ENCODE peak calls at places on chromosomes 4 and X, in six cellular contexts. H is activated B cell treated with CpG ODN at 0.5 μM for 24 hours, D is type B pancreatic cell, V is mammary epithelial cell, C is pancreas, W is left lung. T is an unnamed sample.
A peak's percentile ranks its signal among the peaks of the same experiment; 100 is the strongest.

GRCh38 chrX:67779099-67779498 is 235.3 kb downstream of the AR start:
- DNase-seq in H (no peak), D (no peak), V (no peak), C (no peak), W (peak; percentile 43), T (no peak)

GRCh38 chr4:181194096-181194495 is 1049.1 kb upstream of the TENM3 start:
- DNase-seq in H (no peak), D (no peak), V (no peak), C (no peak), W (no peak), T (peak; percentile 15)

GRCh38 chr4:886244-886643 is 45.9 kb downstream of the GAK start:
- DNase-seq in H (no peak), D (no peak), V (no peak), C (no peak), W (no peak), T (no peak)

GRCh38 chr4:181008164-181008563 is 1235.0 kb upstream of the TENM3 start:
- DNase-seq in H (no peak), D (no peak), V (peak; percentile 5), C (no peak), W (no peak), T (no peak)

GRCh38 chrX:119696251-119696890 is 3.4 kb upstream of the SEPTIN6 start:
- DNase-seq in H (no peak), D (no peak), V (no peak), C (no peak), W (no peak), T (no peak)

GRCh38 chrX:49230500-49231232 is 2.5 kb downstream of the CACNA1F start:
- DNase-seq in H (peak; percentile 54), D (no peak), V (no peak), C (peak; percentile 71), W (peak; percentile 87), T (peak; percentile 47)

GRCh38 chr4:99264927-99265326 is 25.9 kb downstream of the ADH1A start:
- DNase-seq in H (no peak), D (no peak), V (no peak), C (no peak), W (no peak), T (no peak)

GRCh38 chr4:139956436-139957107 is 197.4 kb downstream of the MAML3 start:
- DNase-seq in H (no peak), D (no peak), V (no peak), C (no peak), W (no peak), T (no peak)

GRCh38 chr4:31923634-31924033 is 1203.5 kb downstream of the PCDH7 start:
- DNase-seq in H (no peak), D (no peak), V (no peak), C (no peak), W (no peak), T (peak; percentile 4)

GRCh38 chrX:35380808-35381700 is 417.1 kb upstream of the MAGEB16 start:
- DNase-seq in H (no peak), D (no peak), V (peak; percentile 42), C (no peak), W (no peak), T (peak; percentile 46)

GRCh38 chr4:7287274-7287917 is 95.1 kb downstream of the SORCS2 start:
- DNase-seq in H (no peak), D (no peak), V (no peak), C (no peak), W (no peak), T (no peak)

GRCh38 chr4:76989391-76990061 is 40.0 kb downstream of the SEPTIN11 start:
- DNase-seq in H (no peak), D (no peak), V (no peak), C (no peak), W (no peak), T (no peak)

GRCh38 chrX:111040377-111041017 is 55.5 kb upstream of the PAK3 start:
- DNase-seq in H (no peak), D (no peak), V (peak; percentile 70), C (no peak), W (no peak), T (peak; percentile 68)

GRCh38 chrX:110795645-110796510 is at the start of gene CHRDL1:
- DNase-seq in H (no peak), D (peak; percentile 70), V (no peak), C (peak; percentile 72), W (peak; percentile 40), T (peak; percentile 0)

GRCh38 chr4:144399927-144400326 is 246.0 kb upstream of the HHIP start:
- DNase-seq in H (no peak), D (no peak), V (peak; percentile 95), C (no peak), W (no peak), T (peak; percentile 97)

GRCh38 chr4:109554971-109555370 is 5.1 kb upstream of the MCUB start:
- DNase-seq in H (no peak), D (no peak), V (no peak), C (no peak), W (no peak), T (no peak)

GRCh38 chr4:102318526-102318925 is 26.8 kb downstream of the SLC39A8 start:
- DNase-seq in H (no peak), D (no peak), V (no peak), C (no peak), W (peak; percentile 41), T (peak; percentile 36)

GRCh38 chr4:105191621-105192210 is 45.0 kb downstream of the TET2 start:
- DNase-seq in H (no peak), D (no peak), V (peak; percentile 19), C (no peak), W (no peak), T (peak; percentile 67)

GRCh38 chr4:141081921-141082381 is 51.3 kb downstream of the RNF150 start:
- DNase-seq in H (no peak), D (no peak), V (no peak), C (no peak), W (no peak), T (no peak)

GRCh38 chrX:124217289-124218251 is 114.9 kb upstream of the TEX13D start:
- DNase-seq in H (no peak), D (no peak), V (peak; percentile 83), C (no peak), W (peak; percentile 36), T (peak; percentile 47)

GRCh38 chr4:79651516-79651915 is 243.5 kb upstream of the GK2 start:
- DNase-seq in H (no peak), D (no peak), V (no peak), C (no peak), W (no peak), T (peak; percentile 17)

GRCh38 chr4:61520688-61521160 is 320.6 kb downstream of the ADGRL3 start:
- DNase-seq in H (no peak), D (no peak), V (peak; percentile 56), C (no peak), W (peak; percentile 37), T (peak; percentile 85)

GRCh38 chrX:155027509-155028066 is 944 bp downstream of the FUNDC2 start:
- DNase-seq in H (no peak), D (no peak), V (peak; percentile 62), C (no peak), W (no peak), T (peak; percentile 61)

GRCh38 chr4:185141777-185142176 is 1.3 kb upstream of the SLC25A4 start:
- DNase-seq in H (no peak), D (no peak), V (no peak), C (no peak), W (no peak), T (no peak)

GRCh38 chr4:185144601-185145240 is 1.7 kb downstream of the SLC25A4 start:
- DNase-seq in H (no peak), D (no peak), V (no peak), C (no peak), W (no peak), T (no peak)

GRCh38 chr4:185142563-185142910 is 529 bp upstream of the SLC25A4 start:
- DNase-seq in H (no peak), D (no peak), V (no peak), C (no peak), W (no peak), T (peak; percentile 24)

GRCh38 chr4:185143596-185143969 is 517 bp downstream of the SLC25A4 start:
- DNase-seq in H (no peak), D (no peak), V (peak; percentile 53), C (peak; percentile 68), W (peak; percentile 47), T (peak; percentile 67)

DNA sequence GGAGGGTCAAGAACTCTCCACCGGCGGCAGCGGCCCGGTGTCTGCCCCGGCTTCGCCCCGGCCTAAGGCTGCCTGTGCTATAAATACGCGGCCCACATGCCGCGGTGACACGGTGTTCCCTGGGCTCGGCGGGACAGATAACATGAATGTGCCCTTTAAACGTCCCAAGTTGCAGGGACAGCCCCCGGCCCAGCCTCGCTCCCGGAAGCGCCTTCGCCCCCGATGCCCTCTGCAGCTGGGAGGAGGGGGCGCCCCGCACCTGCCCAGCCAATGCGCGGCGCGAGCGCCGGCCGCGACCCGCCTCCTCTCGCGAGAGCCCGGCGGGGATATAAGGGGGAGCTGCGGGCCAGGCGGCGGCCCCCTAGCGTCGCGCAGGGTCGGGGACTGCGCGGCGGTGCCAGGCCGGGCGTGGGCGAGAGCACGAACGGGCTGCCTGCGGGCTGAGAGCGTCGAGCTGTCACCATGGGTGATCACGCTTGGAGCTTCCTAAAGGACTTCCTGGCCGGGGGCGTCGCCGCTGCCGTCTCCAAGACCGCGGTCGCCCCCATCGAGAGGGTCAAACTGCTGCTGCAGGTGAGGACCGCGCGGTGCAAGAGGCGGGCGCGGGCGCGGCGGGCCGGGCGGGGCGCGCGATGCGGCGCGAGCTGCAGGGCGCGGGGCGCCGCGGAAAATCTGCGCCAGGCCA is at the start of gene SLC25A4:
- DNase-seq in H (peak; percentile 92), D (peak; percentile 92), V (peak; percentile 65), C (peak; percentile 99), W (peak; percentile 80), T (peak; percentile 75)
- TF ChIP-seq CTCF in H (no peak), D (peak; percentile 72), V (peak; percentile 43), C (peak; percentile 25), W (peak; percentile 51), T (no peak)

DNA sequence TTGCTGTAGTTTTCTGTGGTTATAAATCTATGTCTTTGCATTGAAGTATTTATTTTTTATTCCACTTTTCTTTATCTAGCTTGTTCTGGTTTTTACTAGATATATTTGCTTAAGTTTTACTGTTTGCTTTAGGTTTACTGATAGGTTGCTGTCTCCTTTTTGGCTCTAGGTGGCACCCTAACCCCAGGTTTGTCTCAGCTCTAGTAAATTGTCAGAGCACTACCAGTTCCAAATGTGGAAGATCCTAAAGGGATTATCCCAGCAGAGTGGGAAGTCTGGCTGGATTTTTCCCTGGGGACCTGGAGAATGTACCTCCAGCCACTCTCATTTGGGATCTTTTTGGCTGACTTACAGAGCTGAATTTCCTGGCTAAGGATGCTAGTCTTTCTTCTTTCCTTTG is 106.1 kb downstream of the PBDC1 start:
- DNase-seq in H (no peak), D (no peak), V (peak; percentile 29), C (no peak), W (no peak), T (peak; percentile 51)
- TF ChIP-seq CTCF in H (no peak), D (peak; percentile 79), V (peak; percentile 81), C (no peak), W (peak; percentile 29), T (peak; percentile 70)

GRCh38 chrX:21509912-21510311 is 135.7 kb downstream of the CNKSR2 start:
- DNase-seq in H (no peak), D (no peak), V (peak; percentile 53), C (no peak), W (no peak), T (peak; percentile 41)
- TF ChIP-seq CTCF in H (no peak), D (no peak), V (no peak), C (no peak), W (no peak), T (no peak)

DNA sequence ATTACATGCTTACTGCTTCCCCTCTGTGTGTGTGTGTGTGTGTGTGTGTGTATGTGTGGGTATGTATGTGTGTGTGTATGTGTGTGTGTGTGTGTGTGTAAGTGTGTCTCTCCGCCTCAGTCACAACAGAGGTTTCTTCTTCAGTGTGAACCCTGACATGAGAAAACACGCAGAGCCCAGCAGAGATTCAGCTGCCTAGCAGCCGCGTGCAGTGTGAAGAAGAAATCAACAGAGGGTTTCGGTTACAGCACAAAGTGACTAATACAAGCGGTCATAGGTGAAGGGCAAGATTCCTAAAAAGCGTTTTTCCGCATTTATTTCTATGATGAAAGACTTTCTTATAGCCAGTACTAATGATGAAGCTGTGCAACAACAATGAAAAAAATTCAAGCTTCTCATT is 55.3 kb upstream of the ZFP42 start:
- DNase-seq in H (no peak), D (no peak), V (no peak), C (no peak), W (no peak), T (no peak)
- TF ChIP-seq CTCF in H (no peak), D (no peak), V (no peak), C (no peak), W (no peak), T (no peak)

T was measured in epithelial cell of esophagus.